ENCODE peak calls at places on chromosomes 1 and 21, in six cellular contexts. One of them, this sample, is unnamed.

GRCh38 chr1:98101364-98101763 is 180.5 kb upstream of the DPYD start:
- DNase-seq in pancreas: no peak
- DNase-seq in A673: no peak
- DNase-seq in spleen: no peak
- DNase-seq in left lung: no peak
- DNase-seq in type B pancreatic cell: no peak
- DNase-seq in this sample: no peak

GRCh38 chr1:9865745-9866144 is 42.0 kb upstream of the CLSTN1 start:
- DNase-seq in left lung: no peak
- DNase-seq in A673: no peak
- DNase-seq in spleen: peak
- DNase-seq in type B pancreatic cell: no peak
- DNase-seq in pancreas: no peak
- DNase-seq in this sample: no peak

GRCh38 chr1:245953876-245954660 is 553.0 kb downstream of the SMYD3 start:
- DNase-seq in A673: no peak
- DNase-seq in left lung: no peak
- DNase-seq in spleen: peak
- DNase-seq in pancreas: no peak
- DNase-seq in type B pancreatic cell: no peak
- DNase-seq in this sample: no peak

GRCh38 chr1:169584483-169585144 is 1.7 kb downstream of the F5 start:
- DNase-seq in A673: no peak
- DNase-seq in spleen: no peak
- DNase-seq in type B pancreatic cell: no peak
- DNase-seq in left lung: no peak
- DNase-seq in pancreas: no peak
- DNase-seq in this sample: no peak

GRCh38 chr1:156499194-156499702 is 1.3 kb downstream of the MEF2D start:
- DNase-seq in spleen: no peak
- DNase-seq in pancreas: no peak
- DNase-seq in A673: no peak
- DNase-seq in type B pancreatic cell: no peak
- DNase-seq in left lung: no peak
- DNase-seq in this sample: peak

GRCh38 chr1:39082140-39082799 is 56.1 kb downstream of the NDUFS5 start:
- DNase-seq in type B pancreatic cell: no peak
- DNase-seq in A673: no peak
- DNase-seq in spleen: peak
- DNase-seq in left lung: no peak
- DNase-seq in pancreas: no peak
- DNase-seq in this sample: no peak

GRCh38 chr1:119275145-119275929 is 93.2 kb upstream of the HAO2 start:
- DNase-seq in left lung: no peak
- DNase-seq in type B pancreatic cell: no peak
- DNase-seq in spleen: no peak
- DNase-seq in pancreas: peak
- DNase-seq in A673: peak
- DNase-seq in this sample: no peak

GRCh38 chr1:24190970-24191570 is 4.0 kb upstream of the IFNLR1 start:
- DNase-seq in spleen: no peak
- DNase-seq in left lung: no peak
- DNase-seq in A673: no peak
- DNase-seq in pancreas: no peak
- DNase-seq in type B pancreatic cell: no peak
- DNase-seq in this sample: no peak

GRCh38 chr1:67760030-67760821 is 73.0 kb downstream of the GNG12 start:
- DNase-seq in type B pancreatic cell: no peak
- DNase-seq in A673: peak
- DNase-seq in left lung: no peak
- DNase-seq in spleen: no peak
- DNase-seq in pancreas: peak
- DNase-seq in this sample: no peak

GRCh38 chr1:157482174-157482573 is 70.1 kb downstream of the FCRL5 start:
- DNase-seq in A673: no peak
- DNase-seq in left lung: no peak
- DNase-seq in pancreas: no peak
- DNase-seq in spleen: no peak
- DNase-seq in type B pancreatic cell: no peak
- DNase-seq in this sample: no peak

GRCh38 chr1:55213885-55214213 is 1.3 kb downstream of the USP24 start:
- DNase-seq in pancreas: no peak
- DNase-seq in left lung: no peak
- DNase-seq in spleen: peak
- DNase-seq in A673: no peak
- DNase-seq in type B pancreatic cell: no peak
- DNase-seq in this sample: no peak

GRCh38 chr21:44522753-44523204 is 17.2 kb downstream of the KRTAP10-1 start:
- DNase-seq in left lung: no peak
- DNase-seq in type B pancreatic cell: no peak
- DNase-seq in A673: no peak
- DNase-seq in spleen: peak
- DNase-seq in pancreas: no peak
- DNase-seq in this sample: no peak

GRCh38 chr1:115840615-115841460 is at the start of gene NHLH2:
- DNase-seq in spleen: no peak
- DNase-seq in A673: no peak
- DNase-seq in type B pancreatic cell: no peak
- DNase-seq in pancreas: no peak
- DNase-seq in left lung: no peak
- DNase-seq in this sample: no peak

GRCh38 chr1:192620096-192620495 is 15.9 kb upstream of the RGS13 start:
- DNase-seq in pancreas: no peak
- DNase-seq in left lung: no peak
- DNase-seq in type B pancreatic cell: no peak
- DNase-seq in A673: peak
- DNase-seq in spleen: no peak
- DNase-seq in this sample: no peak

GRCh38 chr1:196678510-196678884 is 26.7 kb downstream of the CFH start:
- DNase-seq in A673: no peak
- DNase-seq in left lung: no peak
- DNase-seq in pancreas: no peak
- DNase-seq in type B pancreatic cell: no peak
- DNase-seq in spleen: no peak
- DNase-seq in this sample: no peak

GRCh38 chr1:18292531-18292930 is 184.9 kb downstream of the IGSF21 start:
- DNase-seq in pancreas: no peak
- DNase-seq in A673: no peak
- DNase-seq in spleen: no peak
- DNase-seq in type B pancreatic cell: no peak
- DNase-seq in left lung: no peak
- DNase-seq in this sample: no peak

GRCh38 chr1:18290740-18291412 is 183.3 kb downstream of the IGSF21 start:
- DNase-seq in spleen: no peak
- DNase-seq in type B pancreatic cell: no peak
- DNase-seq in A673: no peak
- DNase-seq in left lung: no peak
- DNase-seq in pancreas: no peak
- DNase-seq in this sample: no peak

GRCh38 chr1:18288609-18289219 is 181.1 kb downstream of the IGSF21 start:
- DNase-seq in pancreas: no peak
- DNase-seq in spleen: no peak
- DNase-seq in A673: no peak
- DNase-seq in type B pancreatic cell: no peak
- DNase-seq in left lung: no peak
- DNase-seq in this sample: no peak

GRCh38 chr1:18293291-18293690 is 185.7 kb downstream of the IGSF21 start:
- DNase-seq in left lung: no peak
- DNase-seq in pancreas: no peak
- DNase-seq in A673: no peak
- DNase-seq in type B pancreatic cell: no peak
- DNase-seq in spleen: no peak
- DNase-seq in this sample: no peak

DNA sequence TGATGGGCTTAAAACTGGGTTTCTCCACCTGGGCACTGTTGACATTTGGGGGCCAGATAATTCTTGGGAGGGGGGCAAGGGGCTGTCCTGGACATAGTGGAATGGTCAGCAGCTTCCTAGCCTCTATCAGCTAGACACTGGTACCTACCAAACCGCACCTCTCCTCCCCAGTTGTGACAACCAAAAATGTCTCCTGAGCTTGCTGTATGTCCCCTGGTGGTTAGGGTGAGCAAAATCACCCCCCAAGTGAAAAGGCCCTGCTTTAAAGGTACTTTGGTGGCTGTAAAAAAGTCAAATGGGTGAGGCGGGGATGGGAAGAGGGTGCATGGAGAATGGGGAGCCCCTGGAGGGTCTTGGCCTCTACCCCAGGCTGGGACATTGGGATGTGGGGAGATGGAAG is 182.0 kb downstream of the IGSF21 start:
- DNase-seq in pancreas: no peak
- DNase-seq in spleen: no peak
- DNase-seq in A673: no peak
- DNase-seq in type B pancreatic cell: no peak
- DNase-seq in left lung: no peak
- DNase-seq in this sample: no peak
- TF ChIP-seq CTCF in pancreas: no peak
- TF ChIP-seq CTCF in spleen: no peak
- TF ChIP-seq CTCF in A673: no peak
- TF ChIP-seq CTCF in type B pancreatic cell: peak
- TF ChIP-seq CTCF in left lung: no peak
- TF ChIP-seq CTCF in this sample: no peak

GRCh38 chr1:220708929-220709801 is 19.0 kb downstream of the C1orf115 start:
- DNase-seq in spleen: no peak
- DNase-seq in type B pancreatic cell: no peak
- DNase-seq in left lung: no peak
- DNase-seq in pancreas: no peak
- DNase-seq in A673: no peak
- DNase-seq in this sample: no peak

GRCh38 chr1:220705782-220706181 is 15.6 kb downstream of the C1orf115 start:
- DNase-seq in left lung: no peak
- DNase-seq in spleen: no peak
- DNase-seq in pancreas: no peak
- DNase-seq in A673: no peak
- DNase-seq in type B pancreatic cell: no peak
- DNase-seq in this sample: no peak

GRCh38 chr1:220708244-220708643 is 18.1 kb downstream of the C1orf115 start:
- DNase-seq in spleen: no peak
- DNase-seq in left lung: no peak
- DNase-seq in A673: no peak
- DNase-seq in type B pancreatic cell: no peak
- DNase-seq in pancreas: no peak
- DNase-seq in this sample: no peak

GRCh38 chr1:220706480-220706879 is 16.3 kb downstream of the C1orf115 start:
- DNase-seq in A673: no peak
- DNase-seq in spleen: no peak
- DNase-seq in left lung: no peak
- DNase-seq in type B pancreatic cell: no peak
- DNase-seq in pancreas: no peak
- DNase-seq in this sample: no peak

DNA sequence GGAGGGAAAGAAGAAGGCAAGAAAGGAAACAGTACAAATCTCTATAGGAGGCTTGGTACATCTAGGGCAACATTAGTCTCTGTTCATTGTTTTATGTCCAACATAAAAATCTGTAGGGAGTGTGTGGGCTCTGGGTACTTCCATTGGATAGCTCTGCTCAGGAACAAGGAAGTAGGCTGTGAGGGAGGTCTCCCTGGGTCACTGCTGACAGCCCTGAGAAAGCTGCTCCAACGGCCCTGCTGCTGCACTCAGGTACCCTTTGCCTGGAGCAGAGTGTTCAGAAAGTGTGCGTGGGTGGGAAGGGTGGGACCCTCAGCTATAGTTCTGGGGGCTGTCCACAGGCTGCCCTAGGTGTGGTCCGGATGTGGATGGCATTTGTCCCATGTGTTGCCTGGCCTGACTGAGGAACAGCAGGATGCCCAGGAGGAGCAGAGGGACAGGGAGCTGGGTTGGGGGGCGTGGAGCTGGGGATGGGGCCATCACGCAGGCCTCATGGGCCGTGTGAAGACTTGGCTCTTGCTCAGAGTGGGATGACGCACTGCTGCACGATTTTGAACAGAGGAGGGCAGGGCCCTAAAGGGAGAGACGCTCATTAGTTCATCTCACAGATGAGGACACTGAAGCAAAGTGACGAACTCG is 16.9 kb downstream of the C1orf115 start:
- DNase-seq in spleen: no peak
- DNase-seq in pancreas: no peak
- DNase-seq in type B pancreatic cell: no peak
- DNase-seq in left lung: peak
- DNase-seq in A673: no peak
- DNase-seq in this sample: no peak
- TF ChIP-seq CTCF in spleen: no peak
- TF ChIP-seq CTCF in pancreas: no peak
- TF ChIP-seq CTCF in type B pancreatic cell: no peak
- TF ChIP-seq CTCF in left lung: no peak
- TF ChIP-seq CTCF in A673: no peak
- TF ChIP-seq CTCF in this sample: no peak

DNA sequence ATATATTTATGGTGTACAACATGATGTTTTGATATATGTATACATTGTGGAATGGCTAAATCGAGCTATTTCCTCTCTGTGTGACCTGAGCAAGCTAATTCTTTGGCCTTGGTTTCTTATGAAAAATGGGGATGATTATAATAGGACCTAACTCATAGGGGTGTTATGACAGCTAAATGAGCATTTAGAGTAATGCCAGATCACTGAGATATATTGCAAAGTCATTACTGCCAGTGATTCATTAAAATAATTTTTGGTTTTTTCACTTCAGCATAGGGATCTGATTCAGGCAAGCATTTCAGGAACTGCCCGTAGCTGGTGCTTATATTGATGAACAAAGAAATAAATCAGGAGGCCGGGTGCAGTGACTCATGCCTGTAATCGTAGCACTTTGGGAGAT is 30.8 kb downstream of the DAB1 start:
- DNase-seq in spleen: no peak
- DNase-seq in type B pancreatic cell: no peak
- DNase-seq in A673: no peak
- DNase-seq in pancreas: no peak
- DNase-seq in left lung: no peak
- DNase-seq in this sample: no peak
- TF ChIP-seq CTCF in spleen: no peak
- TF ChIP-seq CTCF in type B pancreatic cell: no peak
- TF ChIP-seq CTCF in A673: no peak
- TF ChIP-seq CTCF in pancreas: no peak
- TF ChIP-seq CTCF in left lung: no peak
- TF ChIP-seq CTCF in this sample: no peak

DNA sequence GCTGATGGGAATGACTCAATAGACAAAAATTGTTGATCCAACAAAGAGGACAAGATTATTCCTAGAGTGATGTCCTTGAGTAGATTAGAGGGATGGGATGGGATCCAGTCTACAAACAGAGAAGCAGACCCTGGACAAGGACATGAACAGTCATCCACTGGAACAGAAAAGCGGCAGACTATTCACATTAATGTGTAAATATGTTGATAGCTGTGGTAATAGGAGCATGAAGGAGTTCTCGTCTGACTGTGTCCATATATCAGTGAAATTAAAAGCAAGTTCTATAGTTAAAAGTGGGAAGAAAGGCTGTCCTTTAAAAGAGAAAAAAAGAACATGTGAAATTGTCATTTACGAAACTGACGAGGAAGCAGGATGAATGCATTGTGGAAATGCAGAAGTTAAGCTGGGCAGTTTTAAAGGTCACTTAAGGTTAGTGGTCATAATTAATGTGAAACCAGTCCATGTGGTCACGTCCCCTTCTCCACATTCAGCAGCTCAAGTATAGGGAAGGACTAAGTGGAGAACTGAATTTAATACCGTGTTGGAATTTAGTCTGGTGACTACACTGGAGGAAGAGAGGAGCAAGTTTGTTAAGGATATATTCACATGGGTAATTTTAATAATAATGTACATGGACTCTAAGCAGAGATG is 62.1 kb downstream of the PIK3R3 start:
- DNase-seq in spleen: no peak
- DNase-seq in A673: no peak
- DNase-seq in pancreas: no peak
- DNase-seq in left lung: no peak
- DNase-seq in type B pancreatic cell: no peak
- DNase-seq in this sample: no peak
- TF ChIP-seq CTCF in spleen: no peak
- TF ChIP-seq CTCF in A673: no peak
- TF ChIP-seq CTCF in pancreas: no peak
- TF ChIP-seq CTCF in left lung: no peak
- TF ChIP-seq CTCF in type B pancreatic cell: no peak
- TF ChIP-seq CTCF in this sample: no peak

This sample was measured in chondrocyte.